ENCODE peak calls at places on chromosomes 5 and 9, in four cellular contexts. One of them, this sample, is unnamed.

GRCh38 chr9:85212887-85213286 is 528.9 kb downstream of the AGTPBP1 start:
- DNase-seq in A172: peak
- DNase-seq in psoas muscle: no peak
- DNase-seq in H54: peak
- DNase-seq in this sample: peak

GRCh38 chr9:114155263-114155966 is at the start of gene COL27A1:
- DNase-seq in H54: peak
- DNase-seq in psoas muscle: peak
- DNase-seq in A172: peak
- DNase-seq in this sample: no peak

GRCh38 chr9:127753148-127753547 is 18.1 kb upstream of the TOR2A start:
- DNase-seq in H54: no peak
- DNase-seq in A172: no peak
- DNase-seq in psoas muscle: no peak
- DNase-seq in this sample: no peak

GRCh38 chr5:7850533-7851239 is at the start of gene CFAP90:
- DNase-seq in psoas muscle: peak
- DNase-seq in H54: no peak
- DNase-seq in A172: no peak
- DNase-seq in this sample: no peak

GRCh38 chr9:36720043-36720442 is 147.3 kb downstream of the MELK start:
- DNase-seq in H54: no peak
- DNase-seq in psoas muscle: no peak
- DNase-seq in A172: no peak
- DNase-seq in this sample: no peak

GRCh38 chr5:140261403-140262171 is 41.3 kb downstream of the PFDN1 start:
- DNase-seq in psoas muscle: peak
- DNase-seq in A172: peak
- DNase-seq in H54: peak
- DNase-seq in this sample: peak

GRCh38 chr5:112109331-112109993 is 309.6 kb downstream of the EPB41L4A start:
- DNase-seq in A172: peak
- DNase-seq in H54: no peak
- DNase-seq in psoas muscle: no peak
- DNase-seq in this sample: peak

GRCh38 chr5:1299511-1299850 is 4.6 kb upstream of the TERT start:
- DNase-seq in psoas muscle: no peak
- DNase-seq in A172: no peak
- DNase-seq in H54: no peak
- DNase-seq in this sample: peak

GRCh38 chr5:4584982-4585381 is 555.1 kb upstream of the ADAMTS16 start:
- DNase-seq in H54: peak
- DNase-seq in A172: peak
- DNase-seq in psoas muscle: no peak
- DNase-seq in this sample: peak

GRCh38 chr9:19104528-19105282 is 2.0 kb upstream of the HAUS6 start:
- DNase-seq in H54: no peak
- DNase-seq in A172: peak
- DNase-seq in psoas muscle: no peak
- DNase-seq in this sample: no peak

GRCh38 chr5:57779383-57780223 is 297.0 kb upstream of the ACTBL2 start:
- DNase-seq in H54: no peak
- DNase-seq in A172: peak
- DNase-seq in psoas muscle: no peak
- DNase-seq in this sample: no peak